ENCODE peak calls at places on chromosomes 16 and 17, in nine cellular contexts. V is AG04450; P is cardiac muscle cell; R is lung; M is mucosa of descending colon; L is AG09309; N is uterus; E is cardiac fibroblast; Z is CD8-positive, alpha-beta T cell. X is an unnamed sample.
A peak's percentile ranks its signal among the peaks of the same experiment; 100 is the strongest.

GRCh38 chr16:4624827-4625616 is 396 bp downstream of the MGRN1 start:
- DNase-seq in V (peak; percentile 8), P (peak; percentile 68), R (peak; percentile 78), M (peak; percentile 86), L (no peak), N (peak; percentile 56), E (peak; percentile 75), Z (peak; percentile 66), X (peak; percentile 74)

GRCh38 chr17:8825802-8826201 is 26.6 kb upstream of the MFSD6L start:
- DNase-seq in V (no peak), P (no peak), R (no peak), M (no peak), L (no peak), N (no peak), E (no peak), Z (no peak), X (no peak)

GRCh38 chr17:74490716-74491115 is 24.3 kb downstream of the CD300A start:
- DNase-seq in V (no peak), P (no peak), R (no peak), M (no peak), L (no peak), N (no peak), E (no peak), Z (peak; percentile 3), X (no peak)

GRCh38 chr16:18983565-18984424 is at the start of gene TMC7:
- DNase-seq in V (peak; percentile 50), P (peak; percentile 83), R (peak; percentile 88), M (peak; percentile 89), L (no peak), N (peak; percentile 56), E (peak; percentile 83), Z (no peak), X (peak; percentile 89)

GRCh38 chr16:275041-275621 is 613 bp downstream of the RGS11 start:
- DNase-seq in V (no peak), P (no peak), R (no peak), M (no peak), L (no peak), N (no peak), E (no peak), Z (no peak), X (no peak)

GRCh38 chr17:63446218-63446980 is at the start of gene CYB561:
- DNase-seq in V (no peak), P (peak; percentile 79), R (peak; percentile 80), M (peak; percentile 90), L (no peak), N (peak; percentile 65), E (peak; percentile 74), Z (peak; percentile 65), X (peak; percentile 35)

GRCh38 chr16:86975445-86975844 is 341.7 kb downstream of the C16orf95 start:
- DNase-seq in V (peak; percentile 89), P (peak; percentile 93), R (no peak), M (no peak), L (no peak), N (no peak), E (peak; percentile 94), Z (no peak), X (peak; percentile 98)

GRCh38 chr17:2347805-2348685 is 10.7 kb downstream of the SGSM2 start:
- DNase-seq in V (peak; percentile 72), P (peak; percentile 69), R (no peak), M (peak; percentile 48), L (peak; percentile 82), N (no peak), E (peak; percentile 75), Z (no peak), X (peak; percentile 71)

GRCh38 chr17:66492500-66493123 is 190.2 kb downstream of the PRKCA start:
- DNase-seq in V (no peak), P (peak; percentile 46), R (no peak), M (no peak), L (no peak), N (no peak), E (peak; percentile 47), Z (no peak), X (no peak)

GRCh38 chr17:43890240-43890639 is 17.1 kb downstream of the MPP2 start:
- DNase-seq in V (no peak), P (no peak), R (no peak), M (no peak), L (no peak), N (no peak), E (no peak), Z (no peak), X (no peak)

GRCh38 chr17:6592193-6592592 is 35.8 kb upstream of the PITPNM3 start:
- DNase-seq in V (no peak), P (no peak), R (no peak), M (no peak), L (no peak), N (no peak), E (no peak), Z (no peak), X (peak; percentile 41)

GRCh38 chr17:74923538-74924249 is 379 bp upstream of the OTOP2 start:
- DNase-seq in V (no peak), P (peak; percentile 53), R (peak; percentile 65), M (peak; percentile 73), L (no peak), N (peak; percentile 59), E (peak; percentile 52), Z (peak; percentile 73), X (peak; percentile 8)

GRCh38 chr16:87722590-87723223 is 43.1 kb downstream of the KLHDC4 start:
- DNase-seq in V (no peak), P (no peak), R (no peak), M (no peak), L (no peak), N (no peak), E (no peak), Z (no peak), X (no peak)

GRCh38 chr17:33696102-33696501 is 403.0 kb upstream of the ASIC2 start:
- DNase-seq in V (no peak), P (no peak), R (no peak), M (no peak), L (no peak), N (no peak), E (no peak), Z (no peak), X (no peak)

DNA sequence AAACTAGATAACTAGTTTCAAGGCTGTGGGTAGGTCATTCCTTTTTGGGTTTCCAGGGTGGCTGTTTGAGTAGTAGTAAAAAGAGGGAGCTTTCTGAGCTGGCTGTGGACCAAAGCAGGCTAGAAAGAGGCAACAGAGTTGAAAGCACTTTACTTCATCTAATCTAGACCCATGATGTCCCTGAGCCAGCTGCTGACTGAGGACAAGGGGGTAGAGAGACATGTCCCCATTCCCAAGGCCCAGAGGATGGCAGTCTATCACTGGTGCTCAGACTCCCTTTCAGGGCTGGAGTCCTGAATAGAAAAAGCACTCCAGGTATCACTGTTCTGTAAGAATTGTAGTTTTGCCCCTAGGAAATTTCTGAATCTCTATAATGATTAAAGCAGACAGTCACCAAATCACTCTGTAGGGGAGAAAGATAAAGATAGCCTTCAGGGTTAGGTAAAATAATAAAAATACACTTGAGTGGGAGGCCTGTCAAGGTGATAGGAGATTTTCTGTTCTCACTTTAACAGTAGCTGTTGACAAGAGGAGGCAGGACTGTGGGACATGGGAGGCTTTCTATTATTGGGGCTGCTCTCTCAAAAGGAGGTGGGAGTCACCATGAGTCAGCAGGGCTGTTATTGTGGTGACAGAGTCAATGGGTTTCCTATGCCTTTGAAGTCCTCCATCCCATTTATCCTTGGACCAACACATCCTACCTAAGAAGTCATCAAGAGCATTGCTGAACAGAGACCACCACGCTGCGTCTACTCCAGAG is 190.2 kb upstream of the MPHOSPH6 start:
- DNase-seq in V (no peak), P (no peak), R (no peak), M (no peak), L (no peak), N (no peak), E (no peak), Z (no peak), X (no peak)
- TF ChIP-seq CTCF in V (no peak), P (no peak), R (no peak), M (no peak), L (no peak), N (no peak), E (no peak), Z (no peak), X (no peak)

GRCh38 chr17:4599505-4600281 is 15.4 kb downstream of the SMTNL2 start:
- DNase-seq in V (no peak), P (peak; percentile 92), R (peak; percentile 50), M (no peak), L (no peak), N (peak; percentile 74), E (peak; percentile 82), Z (no peak), X (peak; percentile 53)
- H3K4me3 ChIP-seq in V (no peak overlapping the region), P (no peak overlapping the region), R (no peak overlapping the region), M (no peak overlapping the region), L (no peak overlapping the region), N (no peak overlapping the region), E (no peak overlapping the region), Z (no peak overlapping the region), X (no peak overlapping the region)

GRCh38 chr16:85316321-85316919 is 204.1 kb upstream of the CIBAR2 start:
- DNase-seq in V (no peak), P (peak; percentile 68), R (peak; percentile 55), M (peak; percentile 41), L (no peak), N (no peak), E (peak; percentile 72), Z (peak; percentile 26), X (peak; percentile 43)
- TF ChIP-seq CTCF in V (peak; percentile 83), P (peak; percentile 95), R (peak; percentile 47), M (peak; percentile 87), L (peak; percentile 92), N (peak; percentile 35), E (peak; percentile 91), Z (peak; percentile 40), X (peak; percentile 94)

GRCh38 chr16:68643847-68644246 is 1.3 kb upstream of the CDH3 start:
- DNase-seq in V (no peak), P (peak; percentile 46), R (no peak), M (no peak), L (no peak), N (no peak), E (no peak), Z (no peak), X (no peak)

GRCh38 chr16:68643227-68643626 is 1.9 kb upstream of the CDH3 start:
- DNase-seq in V (no peak), P (no peak), R (no peak), M (no peak), L (no peak), N (no peak), E (no peak), Z (no peak), X (no peak)

GRCh38 chr16:68642047-68642435 is 3.1 kb upstream of the CDH3 start:
- DNase-seq in V (no peak), P (no peak), R (no peak), M (no peak), L (no peak), N (no peak), E (no peak), Z (no peak), X (no peak)

GRCh38 chr16:68640972-68641371 is 4.1 kb upstream of the CDH3 start:
- DNase-seq in V (no peak), P (peak; percentile 56), R (no peak), M (no peak), L (no peak), N (no peak), E (no peak), Z (no peak), X (peak; percentile 35)

DNA sequence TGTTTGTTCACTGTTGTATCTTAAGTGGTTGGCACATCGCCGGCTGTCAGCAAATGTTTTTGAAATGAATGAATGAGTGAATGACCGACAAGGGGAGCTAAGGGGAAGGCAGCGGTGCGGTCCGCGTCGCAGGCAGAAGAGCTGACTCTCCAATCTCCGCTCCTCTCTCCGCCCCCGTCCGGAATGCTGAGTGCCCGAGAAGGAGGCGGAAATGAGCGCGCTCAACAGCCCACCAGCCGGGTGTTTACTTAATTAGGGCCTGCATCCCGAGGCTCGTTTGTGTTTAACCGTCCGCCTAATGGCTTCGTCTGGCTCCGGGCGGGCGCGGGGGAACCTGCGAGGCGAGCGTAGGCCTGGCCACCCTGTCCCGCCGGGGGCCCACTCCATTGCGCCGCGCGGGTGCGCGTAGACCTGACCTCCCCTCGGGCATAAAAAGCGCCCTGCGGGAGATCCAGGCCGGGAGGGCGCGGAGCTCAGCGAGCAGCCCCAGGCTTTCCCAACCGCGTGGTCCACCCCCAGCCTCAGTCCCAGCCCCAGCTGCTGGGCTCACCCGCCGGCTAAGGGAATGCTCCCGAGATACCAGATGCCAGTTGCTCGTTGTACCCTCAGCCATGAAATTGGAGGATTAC is 2.6 kb upstream of the CDH3 start:
- DNase-seq in V (no peak), P (peak; percentile 38), R (peak; percentile 67), M (no peak), L (no peak), N (peak; percentile 43), E (no peak), Z (no peak), X (no peak)
- H3K4me3 ChIP-seq in V (peak overlapping the region; percentile 13), P (peak overlapping the region; percentile 20), R (no peak overlapping the region), M (no peak overlapping the region), L (peak overlapping the region; percentile 19), N (peak overlapping the region; percentile 22), E (no peak overlapping the region), Z (no peak overlapping the region), X (peak overlapping the region; percentile 12)